ENCODE peak calls at places on chromosomes 3 and 15, in nine cellular contexts. R, H, O, C, Z, A, W, S and J are unnamed samples.
A peak's percentile ranks its signal among the peaks of the same experiment; 100 is the strongest.

GRCh38 chr3:152301745-152302181 is 33.0 kb downstream of the MBNL1 start:
- DNase-seq in W (no peak), H (no peak), S (no peak), Z (no peak), R (no peak), O (no peak), C (no peak), A (no peak), J (no peak)

GRCh38 chr3:115706311-115706829 is 83.1 kb downstream of the GAP43 start:
- DNase-seq in A (no peak), S (no peak), H (peak; percentile 46), C (peak; percentile 22), O (no peak), W (no peak), Z (no peak), R (no peak), J (no peak)

GRCh38 chr3:165800970-165801369 is 36.3 kb downstream of the BCHE start:
- DNase-seq in C (no peak), Z (no peak), S (no peak), A (no peak), W (no peak), R (no peak), O (no peak), H (peak; percentile 4), J (peak; percentile 18)

GRCh38 chr15:72685925-72686794 is at the start of the genes BBS4 and HIGD2B:
- DNase-seq in A (peak; percentile 80), S (peak; percentile 91), R (peak; percentile 90), W (peak; percentile 93), H (peak; percentile 87), C (peak; percentile 81), Z (peak; percentile 96), O (peak; percentile 95), J (peak; percentile 97)

GRCh38 chr15:29925227-29926082 is 103.2 kb upstream of the TJP1 start:
- DNase-seq in H (peak; percentile 89), Z (peak; percentile 97), C (peak; percentile 53), O (peak; percentile 92), R (peak; percentile 73), A (no peak), S (peak; percentile 64), W (peak; percentile 63), J (peak; percentile 85)

GRCh38 chr3:170196833-170197232 is 15.3 kb upstream of the PHC3 start:
- DNase-seq in Z (no peak), W (no peak), A (no peak), R (no peak), H (no peak), O (no peak), S (no peak), C (no peak), J (no peak)

GRCh38 chr3:129961142-129961541 is 13.4 kb upstream of the TRH start:
- DNase-seq in H (peak; percentile 14), R (no peak), Z (no peak), A (no peak), C (no peak), O (peak; percentile 86), W (no peak), S (no peak), J (no peak)

GRCh38 chr15:25773248-25773647 is 89.9 kb downstream of the ATP10A start:
- DNase-seq in Z (no peak), A (no peak), W (no peak), S (no peak), C (no peak), R (no peak), H (no peak), O (no peak), J (no peak)

GRCh38 chr3:184099806-184100686 is 3.2 kb downstream of the HTR3E start:
- DNase-seq in Z (no peak), R (no peak), S (no peak), H (no peak), A (no peak), O (no peak), C (no peak), W (no peak), J (no peak)

DNA sequence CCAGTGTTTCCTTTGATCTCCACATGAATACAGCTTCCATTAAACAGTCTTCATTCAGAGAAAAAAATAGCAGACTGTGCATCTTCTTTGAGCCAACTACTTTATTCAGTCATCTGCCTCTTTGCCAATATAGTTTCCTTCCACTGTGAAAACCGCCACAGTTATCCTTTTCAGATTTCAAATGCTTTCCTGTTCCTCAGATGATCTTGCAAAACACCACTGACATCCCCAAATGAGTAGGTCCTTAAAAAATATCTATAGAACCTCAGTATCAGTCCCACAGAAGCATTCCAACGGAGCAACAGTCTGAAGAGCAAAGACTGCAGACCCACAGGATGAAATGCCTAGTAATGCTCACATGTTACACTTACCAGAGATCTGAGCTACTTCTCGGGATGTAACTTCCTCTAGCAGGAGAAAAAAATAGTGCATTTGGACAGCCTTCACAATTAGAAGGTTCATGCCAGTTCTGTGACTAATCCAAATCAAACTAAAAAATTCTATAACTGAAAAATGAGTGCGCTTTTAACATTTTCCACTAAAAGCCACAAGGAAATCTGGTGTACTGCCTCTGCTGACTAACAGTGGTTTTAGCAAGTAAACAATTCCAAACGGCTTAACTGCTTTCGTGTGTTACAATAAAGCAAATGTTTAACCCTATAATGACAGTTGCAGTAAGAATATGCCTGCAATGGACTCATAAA is at the start of gene ANKRD28:
- DNase-seq in R (no peak), H (peak; percentile 97), O (no peak), S (no peak), C (no peak), Z (peak; percentile 50), W (no peak), A (no peak), J (peak; percentile 75)
- H3K4me3 ChIP-seq in R (peak within 1 kb of the TSS; percentile 40), H (peak within 1 kb of the TSS; percentile 62), O (peak within 1 kb of the TSS; percentile 44), S (no peak within 1 kb of the TSS), C (peak within 1 kb of the TSS; percentile 38), Z (peak within 1 kb of the TSS; percentile 59), W (no peak within 1 kb of the TSS), A (peak within 1 kb of the TSS; percentile 75), J (peak within 1 kb of the TSS; percentile 42)

DNA sequence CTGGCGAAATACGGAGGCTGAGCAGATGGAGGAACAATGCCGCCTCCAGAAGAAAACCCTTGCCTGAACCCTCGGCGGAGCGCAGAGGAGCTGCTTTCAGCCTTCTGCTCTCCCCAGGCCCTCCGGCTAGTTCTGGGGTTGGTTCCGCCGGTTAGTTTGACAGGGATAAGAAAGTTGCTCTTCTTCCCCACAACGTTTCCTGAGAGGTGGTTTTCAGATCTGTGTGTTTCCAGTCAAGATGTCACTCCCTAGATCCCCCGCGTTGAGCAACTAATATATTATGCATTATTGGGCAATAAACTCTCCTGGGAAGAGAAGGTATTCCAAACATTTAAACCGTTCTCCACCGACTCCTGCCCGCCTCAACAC is 551 bp downstream of the NLGN1 start:
- DNase-seq in O (no peak), A (no peak), Z (no peak), C (no peak), R (no peak), H (peak; percentile 58), S (no peak), W (no peak), J (no peak)
- H3K4me3 ChIP-seq in O (peak overlapping the region; percentile 75), A (no peak overlapping the region), Z (peak overlapping the region; percentile 93), C (peak overlapping the region; percentile 65), R (no peak overlapping the region), H (peak overlapping the region; percentile 56), S (peak overlapping the region; percentile 42), W (no peak overlapping the region), J (peak overlapping the region; percentile 65)

DNA sequence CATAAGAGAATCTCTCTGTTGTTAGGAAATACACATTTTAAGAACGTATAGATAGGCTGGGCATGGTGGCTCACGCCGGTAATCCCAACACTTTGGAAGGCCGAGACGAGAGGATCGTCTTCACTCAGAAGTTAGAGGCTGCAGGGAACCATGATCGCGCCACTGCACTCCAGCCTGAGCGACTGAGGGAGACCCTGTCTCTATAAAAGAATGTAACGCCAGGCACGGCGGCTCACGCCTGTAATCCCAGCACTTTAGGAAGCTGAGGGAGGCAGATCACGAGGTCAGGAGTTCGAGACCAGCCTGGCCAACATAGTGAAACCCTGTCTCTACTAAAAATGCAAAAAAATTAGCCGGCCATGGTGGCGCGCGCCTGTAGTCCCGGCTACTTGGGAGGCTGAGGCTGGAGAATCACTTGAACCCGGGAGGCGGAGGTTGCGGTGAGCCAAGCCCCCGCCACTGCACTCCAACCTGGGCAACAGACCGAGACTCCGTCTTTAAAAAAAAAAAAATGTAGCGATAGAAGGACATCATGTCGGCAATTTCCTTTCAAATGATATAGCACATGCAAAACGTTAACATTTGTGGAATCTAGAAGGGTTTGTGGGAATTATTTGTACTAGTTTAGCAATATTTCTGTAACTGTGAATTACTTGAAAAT is 730 bp upstream of the RPL14 start:
- DNase-seq in S (no peak), C (peak; percentile 38), Z (no peak), A (no peak), H (no peak), W (peak; percentile 38), R (no peak), O (no peak), J (no peak)
- H3K4me3 ChIP-seq in S (peak overlapping the region; percentile 74), C (peak overlapping the region; percentile 99), Z (peak overlapping the region; percentile 100), A (peak overlapping the region; percentile 92), H (peak overlapping the region; percentile 95), W (peak overlapping the region; percentile 49), R (peak overlapping the region; percentile 52), O (peak overlapping the region; percentile 99), J (peak overlapping the region; percentile 86)

DNA sequence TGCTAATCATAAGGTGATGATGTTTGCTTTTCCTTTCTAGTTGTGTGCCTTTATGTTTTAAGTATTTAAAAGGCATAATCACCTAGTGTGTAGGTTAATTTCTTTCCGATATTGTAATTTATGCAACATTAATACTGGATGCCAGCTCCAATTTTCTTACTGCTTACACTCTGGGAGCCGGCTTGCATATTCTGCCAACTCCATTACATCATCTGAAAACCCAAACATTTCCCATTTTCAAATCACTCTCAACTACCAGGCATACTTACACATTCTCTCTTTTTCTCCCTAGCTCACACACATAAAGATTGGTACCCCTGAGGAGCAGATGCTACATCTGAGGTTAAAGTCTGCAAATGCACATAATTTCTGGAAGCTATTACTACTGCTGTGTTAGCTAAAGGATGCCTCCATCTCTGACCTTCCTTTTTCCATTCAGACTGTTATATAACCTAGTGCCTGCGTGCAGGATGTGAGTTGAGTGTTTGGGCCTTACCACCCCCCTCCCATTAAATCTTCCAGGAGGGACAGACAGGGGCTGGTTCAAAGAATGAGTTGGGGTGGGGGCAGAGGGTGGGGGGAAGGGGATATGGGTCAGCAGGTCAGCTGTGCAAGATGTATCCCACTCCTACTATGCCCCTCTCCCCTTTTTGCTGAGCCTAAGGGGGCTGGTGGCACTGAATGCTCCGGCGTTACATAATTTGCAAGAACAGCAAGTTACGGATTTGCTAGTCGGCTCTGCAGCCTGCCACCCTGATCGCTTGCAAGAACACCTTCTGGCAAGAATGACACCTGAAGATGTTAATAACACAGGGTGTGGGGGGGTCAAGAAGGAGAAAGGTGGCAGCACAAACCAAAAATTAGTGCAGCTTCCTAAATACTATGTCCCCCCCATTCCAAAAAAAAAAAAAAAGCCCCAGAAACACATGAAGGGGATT is 2.5 kb downstream of the RORA start:
- DNase-seq in W (no peak), O (peak; percentile 18), R (peak; percentile 16), C (no peak), A (no peak), H (no peak), S (peak; percentile 15), Z (no peak), J (no peak)
- H3K4me3 ChIP-seq in W (no peak overlapping the region), O (peak overlapping the region; percentile 90), R (peak overlapping the region; percentile 78), C (peak overlapping the region; percentile 72), A (no peak overlapping the region), H (peak overlapping the region; percentile 73), S (no peak overlapping the region), Z (peak overlapping the region; percentile 81), J (peak overlapping the region; percentile 77)

DNA sequence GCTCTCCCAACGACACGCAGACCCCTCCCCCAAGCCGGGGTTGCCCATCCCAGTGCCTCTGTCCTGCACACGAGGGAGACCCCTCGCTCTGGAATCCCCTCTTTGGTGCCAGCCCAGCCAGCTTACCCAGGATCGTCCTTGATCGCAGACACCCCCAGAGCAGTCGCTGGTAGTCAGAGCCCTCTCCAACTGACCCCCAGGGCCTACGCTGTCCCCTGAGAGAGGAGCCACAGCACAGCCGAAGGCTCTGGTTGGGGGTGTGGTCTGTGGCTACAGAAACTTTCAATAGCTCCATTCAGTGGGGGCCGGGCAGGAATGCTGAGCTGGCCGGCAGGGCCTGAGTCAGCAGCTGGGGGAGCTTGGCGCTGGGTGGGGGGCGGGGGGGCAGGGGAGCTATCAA is at the start of gene LCTL:
- DNase-seq in R (no peak), S (no peak), A (no peak), C (no peak), O (no peak), W (no peak), Z (peak; percentile 83), H (peak; percentile 58), J (no peak)
- H3K4me3 ChIP-seq in R (no peak within 1 kb of the TSS), S (no peak within 1 kb of the TSS), A (no peak within 1 kb of the TSS), C (no peak within 1 kb of the TSS), O (no peak within 1 kb of the TSS), W (no peak within 1 kb of the TSS), Z (no peak within 1 kb of the TSS), H (no peak within 1 kb of the TSS), J (no peak within 1 kb of the TSS)